ENCODE peak calls at places on chromosomes 7 and 10, in ten cellular contexts. G, T, J, Y, S, I, X, D, V and F are unnamed samples.

GRCh38 chr10:101631821-101632475 is 43.8 kb downstream of the DPCD start:
- DNase-seq in G (no peak), T (no peak), J (no peak), Y (no peak), S (peak; percentile 33), I (no peak), X (no peak), D (no peak), V (no peak), F (no peak)

GRCh38 chr7:17466201-17466600 is 167.7 kb downstream of the AHR start:
- DNase-seq in G (no peak), T (no peak), J (no peak), Y (no peak), S (no peak), I (no peak), X (no peak), D (no peak), V (no peak), F (no peak)

GRCh38 chr10:102117391-102118159 is 2.6 kb downstream of the LDB1 start:
- DNase-seq in G (peak; percentile 79), T (peak; percentile 50), J (peak; percentile 84), Y (no peak), S (peak; percentile 95), I (peak; percentile 61), X (peak; percentile 91), D (peak; percentile 93), V (peak; percentile 73), F (peak; percentile 92)

GRCh38 chr7:64892666-64893269 is 10.3 kb upstream of the ZNF273 start:
- DNase-seq in G (no peak), T (no peak), J (no peak), Y (no peak), S (no peak), I (peak; percentile 12), X (no peak), D (no peak), V (no peak), F (no peak)

GRCh38 chr7:22578048-22578770 is 78.2 kb upstream of the STEAP1B start:
- DNase-seq in G (no peak), T (no peak), J (no peak), Y (no peak), S (no peak), I (no peak), X (no peak), D (no peak), V (peak; percentile 85), F (no peak)

GRCh38 chr10:71536332-71536731 is 139.6 kb downstream of the CDH23 start:
- DNase-seq in G (no peak), T (no peak), J (no peak), Y (no peak), S (no peak), I (no peak), X (no peak), D (no peak), V (no peak), F (no peak)

GRCh38 chr10:72322280-72323058 is 32.2 kb downstream of the DNAJB12 start:
- DNase-seq in G (no peak), T (no peak), J (no peak), Y (no peak), S (no peak), I (no peak), X (no peak), D (no peak), V (no peak), F (no peak)

GRCh38 chr7:107108951-107109350 is 59.9 kb upstream of the HBP1 start:
- DNase-seq in G (no peak), T (no peak), J (no peak), Y (no peak), S (no peak), I (no peak), X (no peak), D (no peak), V (no peak), F (no peak)

GRCh38 chr10:30029164-30029889 is 30.1 kb downstream of the JCAD start:
- DNase-seq in G (no peak), T (no peak), J (no peak), Y (no peak), S (peak; percentile 81), I (no peak), X (no peak), D (no peak), V (no peak), F (no peak)

GRCh38 chr10:30028006-30028441 is 31.4 kb downstream of the JCAD start:
- DNase-seq in G (peak; percentile 56), T (no peak), J (peak; percentile 33), Y (no peak), S (peak; percentile 86), I (peak; percentile 22), X (peak; percentile 66), D (peak; percentile 34), V (no peak), F (peak; percentile 61)

GRCh38 chr10:30027057-30028005 is 32.1 kb downstream of the JCAD start:
- DNase-seq in G (no peak), T (no peak), J (peak; percentile 66), Y (no peak), S (peak; percentile 89), I (peak; percentile 73), X (peak; percentile 65), D (peak; percentile 54), V (no peak), F (peak; percentile 36)

GRCh38 chr10:30028452-30029045 is 30.8 kb downstream of the JCAD start:
- DNase-seq in G (no peak), T (no peak), J (no peak), Y (no peak), S (no peak), I (no peak), X (no peak), D (peak; percentile 8), V (no peak), F (no peak)

GRCh38 chr10:30029890-30030261 is 29.5 kb downstream of the JCAD start:
- DNase-seq in G (no peak), T (no peak), J (no peak), Y (no peak), S (peak; percentile 91), I (no peak), X (no peak), D (peak; percentile 30), V (no peak), F (peak; percentile 30)
- H3K27ac ChIP-seq in G (no peak overlapping the region), T (peak overlapping the region; percentile 75), J (no peak overlapping the region), Y (no peak overlapping the region), S (peak overlapping the region; percentile 82), I (no peak overlapping the region), X (peak overlapping the region; percentile 77), D (peak overlapping the region; percentile 85), V (no peak overlapping the region), F (no peak overlapping the region)

DNA sequence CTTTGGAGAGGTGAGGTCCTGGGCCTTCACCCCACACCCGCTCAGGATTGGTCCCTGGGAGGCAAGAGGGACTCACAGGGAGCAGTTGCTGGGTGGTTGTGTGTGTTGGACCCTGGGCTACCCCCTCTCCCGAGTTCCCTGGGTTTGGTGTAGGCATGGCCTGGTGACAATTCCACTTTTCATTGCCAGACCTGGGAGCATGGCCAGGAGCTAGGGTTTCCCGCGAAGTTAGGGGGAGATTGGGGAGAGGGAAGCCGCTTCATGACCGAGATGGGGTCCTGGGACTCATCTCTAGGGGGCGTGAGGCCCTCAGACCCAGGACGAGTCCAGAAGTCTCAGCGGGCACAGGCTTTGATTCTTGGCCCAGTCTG is 579 bp downstream of the PALD1 start:
- DNase-seq in G (no peak), T (no peak), J (no peak), Y (peak; percentile 48), S (no peak), I (no peak), X (no peak), D (no peak), V (no peak), F (no peak)
- TF ChIP-seq CTCF in G (no peak), T (no peak), J (no peak), Y (no peak), S (no peak), I (no peak), X (no peak), D (no peak), V (no peak), F (no peak)

GRCh38 chr10:15836797-15837196 is 23.5 kb downstream of the MINDY3 start:
- DNase-seq in G (no peak), T (no peak), J (no peak), Y (no peak), S (no peak), I (no peak), X (no peak), D (no peak), V (no peak), F (no peak)

GRCh38 chr10:15847481-15847880 is 12.8 kb downstream of the MINDY3 start:
- DNase-seq in G (no peak), T (no peak), J (no peak), Y (no peak), S (no peak), I (no peak), X (no peak), D (no peak), V (no peak), F (no peak)

GRCh38 chr10:15844517-15844916 is 15.8 kb downstream of the MINDY3 start:
- DNase-seq in G (no peak), T (no peak), J (no peak), Y (no peak), S (no peak), I (no peak), X (no peak), D (no peak), V (no peak), F (no peak)

GRCh38 chr10:15843705-15844104 is 16.6 kb downstream of the MINDY3 start:
- DNase-seq in G (no peak), T (no peak), J (no peak), Y (no peak), S (no peak), I (no peak), X (no peak), D (no peak), V (no peak), F (no peak)

DNA sequence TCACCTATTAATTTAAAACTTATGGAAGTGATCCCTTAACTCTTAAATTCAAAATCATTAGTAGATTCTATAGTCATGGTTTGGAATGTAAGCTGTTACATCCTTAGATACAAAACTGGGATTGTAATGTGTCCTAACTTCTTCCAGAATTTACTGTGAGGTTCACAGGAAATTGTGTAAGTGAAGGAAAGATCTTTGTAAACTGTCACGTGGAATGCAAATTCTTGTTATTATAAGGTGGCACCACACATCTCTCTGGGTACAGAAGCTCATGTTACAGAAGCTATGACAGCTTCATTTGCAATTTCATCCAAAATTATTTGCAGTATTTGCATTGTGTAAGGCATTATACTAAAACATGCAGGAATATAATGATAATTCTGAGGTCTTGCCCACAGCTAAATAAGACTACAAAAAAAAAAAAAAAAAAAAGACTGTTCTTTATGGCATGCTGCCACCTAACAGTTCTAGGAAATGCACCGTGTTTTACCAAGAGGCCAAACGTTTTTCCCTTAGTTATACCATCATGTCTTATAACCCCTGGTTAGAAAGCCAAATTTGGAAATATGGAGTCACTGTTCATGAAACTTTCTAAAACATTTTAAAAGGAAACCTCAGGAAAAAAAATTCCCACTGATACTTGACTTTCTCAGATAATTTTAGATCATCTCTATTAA is 17.7 kb downstream of the MINDY3 start:
- DNase-seq in G (no peak), T (no peak), J (no peak), Y (no peak), S (no peak), I (no peak), X (no peak), D (no peak), V (peak; percentile 33), F (no peak)
- TF ChIP-seq POLR2A in G (no peak), T (no peak), J (no peak), Y (no peak), S (no peak), I (no peak), X (no peak), D (no peak), V (no peak), F (no peak)

DNA sequence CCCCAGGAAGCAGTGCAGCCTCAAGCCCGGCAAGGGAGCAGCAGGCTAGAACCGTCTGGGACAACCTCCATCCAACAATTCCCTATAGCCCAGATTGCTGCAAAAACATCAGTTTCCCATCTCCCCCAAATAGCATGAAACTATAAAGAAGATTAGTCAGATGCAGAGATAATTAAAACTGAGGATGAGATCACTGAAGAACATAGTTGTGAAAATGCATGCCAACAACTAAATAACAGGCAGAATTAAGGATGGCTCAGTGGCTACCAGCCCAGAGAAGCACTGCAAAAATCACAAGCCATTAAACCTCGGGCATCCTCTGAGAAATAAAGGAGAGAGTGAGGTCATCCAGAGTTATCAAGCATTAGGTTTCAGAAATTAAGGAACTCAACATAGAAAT is 427.1 kb downstream of the TNS3 start:
- DNase-seq in G (no peak), T (no peak), J (no peak), Y (no peak), S (no peak), I (no peak), X (no peak), D (no peak), V (no peak), F (no peak)
- H3K27ac ChIP-seq in G (no peak overlapping the region), T (no peak overlapping the region), J (no peak overlapping the region), Y (no peak overlapping the region), S (no peak overlapping the region), I (no peak overlapping the region), X (no peak overlapping the region), D (no peak overlapping the region), V (peak overlapping the region; percentile 59), F (peak overlapping the region; percentile 64)